ENCODE peak calls at places on chromosomes 6 and 20, in four cellular contexts. One of them, this sample, is unnamed.
A peak's percentile ranks its signal among the peaks of the same experiment; 100 is the strongest.

GRCh38 chr6:94074764-94075163 is 655.4 kb upstream of the EPHA7 start:
- DNase-seq in psoas muscle: no peak
- DNase-seq in CD8-positive, alpha-beta T cell: no peak
- DNase-seq in CD4-positive, CD25-positive, alpha-beta regulatory T cell: no peak
- DNase-seq in this sample: no peak

GRCh38 chr6:89022747-89023289 is 57.7 kb upstream of the PNRC1 start:
- DNase-seq in psoas muscle: no peak
- DNase-seq in CD8-positive, alpha-beta T cell: no peak
- DNase-seq in CD4-positive, CD25-positive, alpha-beta regulatory T cell: no peak
- DNase-seq in this sample: no peak

GRCh38 chr20:64037498-64038213 is 1.7 kb downstream of the C20orf204 start:
- DNase-seq in psoas muscle: no peak
- DNase-seq in CD8-positive, alpha-beta T cell: no peak
- DNase-seq in CD4-positive, CD25-positive, alpha-beta regulatory T cell: peak; percentile 34
- DNase-seq in this sample: peak; percentile 88

GRCh38 chr6:85669735-85670194 is 27.1 kb upstream of the SYNCRIP start:
- DNase-seq in psoas muscle: no peak
- DNase-seq in CD8-positive, alpha-beta T cell: peak; percentile 45
- DNase-seq in CD4-positive, CD25-positive, alpha-beta regulatory T cell: peak; percentile 89
- DNase-seq in this sample: no peak

GRCh38 chr6:37490466-37491015 is 9.2 kb downstream of the CCDC167 start:
- DNase-seq in psoas muscle: no peak
- DNase-seq in CD8-positive, alpha-beta T cell: no peak
- DNase-seq in CD4-positive, CD25-positive, alpha-beta regulatory T cell: peak; percentile 17
- DNase-seq in this sample: no peak

GRCh38 chr6:132122871-132123270 is 171.7 kb upstream of the CCN2 start:
- DNase-seq in psoas muscle: no peak
- DNase-seq in CD8-positive, alpha-beta T cell: no peak
- DNase-seq in CD4-positive, CD25-positive, alpha-beta regulatory T cell: no peak
- DNase-seq in this sample: no peak

GRCh38 chr20:39871013-39871412 is 818.0 kb downstream of the MAFB start:
- DNase-seq in psoas muscle: no peak
- DNase-seq in CD8-positive, alpha-beta T cell: no peak
- DNase-seq in CD4-positive, CD25-positive, alpha-beta regulatory T cell: no peak
- DNase-seq in this sample: no peak

GRCh38 chr6:81896561-81896960 is 144.1 kb upstream of the TENT5A start:
- DNase-seq in psoas muscle: no peak
- DNase-seq in CD8-positive, alpha-beta T cell: no peak
- DNase-seq in CD4-positive, CD25-positive, alpha-beta regulatory T cell: no peak
- DNase-seq in this sample: no peak

GRCh38 chr6:133131621-133132020 is 109.5 kb upstream of the EYA4 start:
- DNase-seq in psoas muscle: peak; percentile 38
- DNase-seq in CD8-positive, alpha-beta T cell: no peak
- DNase-seq in CD4-positive, CD25-positive, alpha-beta regulatory T cell: no peak
- DNase-seq in this sample: no peak

GRCh38 chr6:56902551-56903464 is 52.1 kb upstream of the BEND6 start:
- DNase-seq in psoas muscle: no peak
- DNase-seq in CD8-positive, alpha-beta T cell: no peak
- DNase-seq in CD4-positive, CD25-positive, alpha-beta regulatory T cell: peak; percentile 46
- DNase-seq in this sample: peak; percentile 20

GRCh38 chr6:127515234-127515793 is 3.8 kb downstream of the MTCL3 start:
- DNase-seq in psoas muscle: no peak
- DNase-seq in CD8-positive, alpha-beta T cell: peak; percentile 20
- DNase-seq in CD4-positive, CD25-positive, alpha-beta regulatory T cell: no peak
- DNase-seq in this sample: peak; percentile 85

GRCh38 chr6:5083307-5083583 is 1.9 kb upstream of the PPP1R3G start:
- DNase-seq in psoas muscle: no peak
- DNase-seq in CD8-positive, alpha-beta T cell: no peak
- DNase-seq in CD4-positive, CD25-positive, alpha-beta regulatory T cell: no peak
- DNase-seq in this sample: no peak

GRCh38 chr20:35739294-35740163 is 2.5 kb downstream of the RBM39 start:
- DNase-seq in psoas muscle: no peak
- DNase-seq in CD8-positive, alpha-beta T cell: no peak
- DNase-seq in CD4-positive, CD25-positive, alpha-beta regulatory T cell: peak; percentile 66
- DNase-seq in this sample: no peak

GRCh38 chr6:125310994-125311649 is 9.4 kb upstream of the HDDC2 start:
- DNase-seq in psoas muscle: no peak
- DNase-seq in CD8-positive, alpha-beta T cell: peak; percentile 10
- DNase-seq in CD4-positive, CD25-positive, alpha-beta regulatory T cell: peak; percentile 61
- DNase-seq in this sample: peak; percentile 36

GRCh38 chr6:125312478-125312877 is 10.7 kb upstream of the HDDC2 start:
- DNase-seq in psoas muscle: no peak
- DNase-seq in CD8-positive, alpha-beta T cell: no peak
- DNase-seq in CD4-positive, CD25-positive, alpha-beta regulatory T cell: no peak
- DNase-seq in this sample: no peak

GRCh38 chr6:125316621-125317020 is 14.9 kb upstream of the HDDC2 start:
- DNase-seq in psoas muscle: no peak
- DNase-seq in CD8-positive, alpha-beta T cell: no peak
- DNase-seq in CD4-positive, CD25-positive, alpha-beta regulatory T cell: no peak
- DNase-seq in this sample: no peak

GRCh38 chr6:125312950-125313349 is 11.2 kb upstream of the HDDC2 start:
- DNase-seq in psoas muscle: no peak
- DNase-seq in CD8-positive, alpha-beta T cell: no peak
- DNase-seq in CD4-positive, CD25-positive, alpha-beta regulatory T cell: no peak
- DNase-seq in this sample: no peak

DNA sequence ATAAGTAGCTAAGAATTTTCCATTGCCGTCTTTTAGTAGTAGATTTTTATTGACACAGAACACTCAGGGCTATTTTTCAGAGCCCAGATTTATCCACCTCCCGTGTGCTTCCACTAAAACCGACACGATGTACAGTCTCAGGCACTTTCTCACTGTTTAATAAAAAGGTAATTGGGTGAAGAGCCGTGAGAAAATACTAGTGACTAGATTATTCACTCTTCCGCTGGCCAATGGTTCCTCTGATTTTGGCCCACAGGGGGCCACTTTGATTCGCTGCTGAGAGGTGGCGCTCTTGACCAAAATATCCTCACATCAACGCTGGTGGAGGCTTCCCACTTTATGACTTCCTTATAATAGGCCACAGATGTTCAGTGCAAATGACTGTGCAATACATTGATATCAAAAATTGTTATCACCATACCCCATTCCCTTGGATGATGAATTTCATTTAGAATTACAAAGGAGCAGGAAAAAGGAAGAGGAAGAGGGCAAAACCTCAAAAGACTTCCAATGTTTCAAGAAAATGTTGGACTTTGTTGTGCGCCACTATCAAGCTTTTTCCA is 12.3 kb upstream of the HDDC2 start:
- DNase-seq in psoas muscle: peak; percentile 45
- DNase-seq in CD8-positive, alpha-beta T cell: peak; percentile 32
- DNase-seq in CD4-positive, CD25-positive, alpha-beta regulatory T cell: peak; percentile 43
- DNase-seq in this sample: peak; percentile 37
- H3K4me3 ChIP-seq in psoas muscle: no peak overlapping the region
- H3K4me3 ChIP-seq in CD8-positive, alpha-beta T cell: no peak overlapping the region
- H3K4me3 ChIP-seq in CD4-positive, CD25-positive, alpha-beta regulatory T cell: no peak overlapping the region
- H3K4me3 ChIP-seq in this sample: no peak overlapping the region

DNA sequence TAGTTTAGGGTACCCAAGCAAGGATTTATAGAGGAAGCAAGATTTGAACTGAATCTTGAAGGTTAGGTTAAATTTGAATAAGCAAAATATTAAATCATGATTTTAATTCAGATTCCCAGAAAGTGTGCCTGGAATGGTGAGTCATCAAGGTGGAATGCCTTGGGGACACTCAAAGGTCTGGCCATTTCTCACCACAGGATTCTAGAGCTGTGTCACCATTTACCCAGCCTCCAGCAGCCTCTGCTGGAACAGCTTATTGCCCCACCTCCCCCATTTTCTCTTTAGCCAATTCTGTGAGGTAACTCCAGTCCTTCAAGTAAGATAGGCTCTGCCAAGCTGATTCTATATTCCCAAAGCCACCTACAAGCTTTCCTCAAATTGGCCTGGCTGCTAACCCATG is 181.4 kb downstream of the SIM1 start:
- DNase-seq in psoas muscle: no peak
- DNase-seq in CD8-positive, alpha-beta T cell: no peak
- DNase-seq in CD4-positive, CD25-positive, alpha-beta regulatory T cell: no peak
- DNase-seq in this sample: no peak
- H3K4me3 ChIP-seq in psoas muscle: no peak overlapping the region
- H3K4me3 ChIP-seq in CD8-positive, alpha-beta T cell: no peak overlapping the region
- H3K4me3 ChIP-seq in CD4-positive, CD25-positive, alpha-beta regulatory T cell: no peak overlapping the region
- H3K4me3 ChIP-seq in this sample: no peak overlapping the region

GRCh38 chr6:136767583-136768307 is 24.5 kb downstream of the MAP3K5 start:
- DNase-seq in psoas muscle: no peak
- DNase-seq in CD8-positive, alpha-beta T cell: no peak
- DNase-seq in CD4-positive, CD25-positive, alpha-beta regulatory T cell: no peak
- DNase-seq in this sample: no peak
- H3K4me3 ChIP-seq in psoas muscle: no peak overlapping the region
- H3K4me3 ChIP-seq in CD8-positive, alpha-beta T cell: no peak overlapping the region
- H3K4me3 ChIP-seq in CD4-positive, CD25-positive, alpha-beta regulatory T cell: peak overlapping the region; percentile 45
- H3K4me3 ChIP-seq in this sample: no peak overlapping the region

GRCh38 chr6:164345856-164346496 is 931.5 kb downstream of the QKI start:
- DNase-seq in psoas muscle: no peak
- DNase-seq in CD8-positive, alpha-beta T cell: no peak
- DNase-seq in CD4-positive, CD25-positive, alpha-beta regulatory T cell: no peak
- DNase-seq in this sample: no peak

GRCh38 chr6:164345340-164345739 is 930.8 kb downstream of the QKI start:
- DNase-seq in psoas muscle: no peak
- DNase-seq in CD8-positive, alpha-beta T cell: no peak
- DNase-seq in CD4-positive, CD25-positive, alpha-beta regulatory T cell: no peak
- DNase-seq in this sample: no peak

GRCh38 chr6:164344801-164345291 is 930.3 kb downstream of the QKI start:
- DNase-seq in psoas muscle: no peak
- DNase-seq in CD8-positive, alpha-beta T cell: no peak
- DNase-seq in CD4-positive, CD25-positive, alpha-beta regulatory T cell: no peak
- DNase-seq in this sample: peak; percentile 40

GRCh38 chr6:164346631-164347030 is 932.1 kb downstream of the QKI start:
- DNase-seq in psoas muscle: no peak
- DNase-seq in CD8-positive, alpha-beta T cell: no peak
- DNase-seq in CD4-positive, CD25-positive, alpha-beta regulatory T cell: no peak
- DNase-seq in this sample: no peak

GRCh38 chr6:164347455-164347854 is 932.9 kb downstream of the QKI start:
- DNase-seq in psoas muscle: no peak
- DNase-seq in CD8-positive, alpha-beta T cell: no peak
- DNase-seq in CD4-positive, CD25-positive, alpha-beta regulatory T cell: no peak
- DNase-seq in this sample: no peak
- H3K4me3 ChIP-seq in psoas muscle: no peak overlapping the region
- H3K4me3 ChIP-seq in CD8-positive, alpha-beta T cell: no peak overlapping the region
- H3K4me3 ChIP-seq in CD4-positive, CD25-positive, alpha-beta regulatory T cell: no peak overlapping the region
- H3K4me3 ChIP-seq in this sample: no peak overlapping the region

DNA sequence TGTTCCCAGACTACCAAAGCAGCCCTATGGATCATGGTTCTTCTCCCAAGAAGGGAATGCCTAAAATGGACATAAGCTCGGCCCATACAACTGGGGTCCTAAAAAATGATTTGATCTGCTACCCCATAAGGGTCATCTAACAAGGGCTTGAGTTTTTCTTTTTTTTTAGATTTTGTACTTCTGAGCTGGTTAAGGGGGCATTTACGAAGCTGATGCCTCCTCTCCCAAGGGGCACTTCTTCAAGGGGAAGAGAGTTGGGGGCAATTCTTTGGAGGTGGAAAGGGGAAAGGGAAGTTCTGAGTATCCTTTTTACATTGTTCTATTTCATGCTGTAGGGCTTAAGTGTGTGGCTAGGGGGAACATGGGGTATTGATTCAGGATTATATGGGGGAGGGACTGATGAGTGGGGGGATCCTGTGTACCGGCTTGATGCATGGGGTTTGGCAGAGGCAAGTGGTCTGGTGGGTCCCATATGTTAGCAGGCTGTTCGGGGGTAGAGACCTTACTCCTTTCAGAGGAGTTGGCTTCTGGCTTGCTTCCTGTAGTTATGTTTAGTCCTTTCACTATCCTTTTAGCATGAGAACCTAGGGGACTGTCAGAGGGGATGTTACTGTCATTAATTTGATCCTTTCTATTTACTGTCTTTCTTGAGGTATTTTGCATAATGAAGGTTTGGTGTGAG is 8.1 kb upstream of the ZNFX1 start:
- DNase-seq in psoas muscle: no peak
- DNase-seq in CD8-positive, alpha-beta T cell: no peak
- DNase-seq in CD4-positive, CD25-positive, alpha-beta regulatory T cell: no peak
- DNase-seq in this sample: no peak
- H3K4me3 ChIP-seq in psoas muscle: no peak overlapping the region
- H3K4me3 ChIP-seq in CD8-positive, alpha-beta T cell: no peak overlapping the region
- H3K4me3 ChIP-seq in CD4-positive, CD25-positive, alpha-beta regulatory T cell: peak overlapping the region; percentile 45
- H3K4me3 ChIP-seq in this sample: peak overlapping the region; percentile 17

DNA sequence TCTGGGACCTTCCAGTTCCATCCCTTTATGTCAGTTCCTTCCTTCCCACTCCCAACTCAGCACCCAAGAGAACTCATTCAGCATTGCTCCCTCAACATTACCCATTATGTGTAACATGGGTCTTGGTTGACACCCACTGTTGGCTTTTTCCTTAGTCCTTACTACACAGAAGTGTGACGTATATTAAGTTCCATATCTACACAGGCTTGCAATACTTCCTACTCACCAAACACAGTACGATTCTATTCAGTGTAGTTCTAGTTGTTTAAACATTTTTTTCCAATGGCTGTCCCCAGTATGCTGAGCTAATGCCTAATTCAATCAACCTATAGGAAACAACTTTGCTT is 37.7 kb downstream of the ARHGAP18 start:
- DNase-seq in psoas muscle: no peak
- DNase-seq in CD8-positive, alpha-beta T cell: no peak
- DNase-seq in CD4-positive, CD25-positive, alpha-beta regulatory T cell: no peak
- DNase-seq in this sample: no peak
- H3K4me3 ChIP-seq in psoas muscle: no peak overlapping the region
- H3K4me3 ChIP-seq in CD8-positive, alpha-beta T cell: no peak overlapping the region
- H3K4me3 ChIP-seq in CD4-positive, CD25-positive, alpha-beta regulatory T cell: peak overlapping the region; percentile 85
- H3K4me3 ChIP-seq in this sample: no peak overlapping the region

GRCh38 chr20:62775206-62775605 is 21.1 kb upstream of the MRGBP start:
- DNase-seq in psoas muscle: no peak
- DNase-seq in CD8-positive, alpha-beta T cell: no peak
- DNase-seq in CD4-positive, CD25-positive, alpha-beta regulatory T cell: no peak
- DNase-seq in this sample: no peak

GRCh38 chr20:62776692-62777527 is 19.4 kb upstream of the MRGBP start:
- DNase-seq in psoas muscle: no peak
- DNase-seq in CD8-positive, alpha-beta T cell: peak; percentile 40
- DNase-seq in CD4-positive, CD25-positive, alpha-beta regulatory T cell: peak; percentile 92
- DNase-seq in this sample: peak; percentile 86

GRCh38 chr20:62774762-62775161 is 21.5 kb upstream of the MRGBP start:
- DNase-seq in psoas muscle: no peak
- DNase-seq in CD8-positive, alpha-beta T cell: no peak
- DNase-seq in CD4-positive, CD25-positive, alpha-beta regulatory T cell: no peak
- DNase-seq in this sample: no peak

GRCh38 chr20:62777528-62777830 is 18.8 kb upstream of the MRGBP start:
- DNase-seq in psoas muscle: no peak
- DNase-seq in CD8-positive, alpha-beta T cell: no peak
- DNase-seq in CD4-positive, CD25-positive, alpha-beta regulatory T cell: no peak
- DNase-seq in this sample: no peak

DNA sequence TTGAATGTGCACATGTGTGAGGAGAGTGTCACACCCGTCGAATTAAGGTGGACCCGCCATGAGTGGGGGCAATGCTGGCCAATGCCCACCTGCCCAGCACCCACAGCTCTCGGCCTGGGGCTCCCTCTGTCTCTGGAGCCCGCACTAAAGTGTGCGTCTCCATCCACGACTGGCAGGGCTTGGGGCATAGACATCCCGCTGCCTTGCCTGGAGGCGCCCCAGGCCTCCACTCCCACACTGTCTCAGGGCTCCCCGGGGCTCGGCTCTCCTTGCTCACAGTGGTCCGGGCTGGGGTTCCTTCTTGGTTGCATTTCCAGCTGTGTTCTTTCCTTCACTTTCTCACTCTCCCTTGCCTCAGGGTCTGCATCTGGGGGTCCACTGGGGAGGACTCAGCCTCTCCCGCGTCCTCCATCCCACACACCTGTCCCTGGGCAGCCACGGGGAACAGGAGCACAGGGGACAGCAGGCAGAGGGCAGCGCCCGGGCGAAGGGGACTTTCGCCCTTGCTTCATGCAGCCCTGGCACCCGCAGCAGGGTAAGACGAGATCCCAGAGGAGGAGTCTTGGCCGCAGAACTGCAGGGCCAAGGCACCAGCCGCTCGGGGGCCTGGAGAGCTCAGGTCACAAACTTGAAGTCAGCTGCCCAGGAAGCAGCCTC is 20.1 kb upstream of the MRGBP start:
- DNase-seq in psoas muscle: no peak
- DNase-seq in CD8-positive, alpha-beta T cell: no peak
- DNase-seq in CD4-positive, CD25-positive, alpha-beta regulatory T cell: no peak
- DNase-seq in this sample: no peak
- H3K4me3 ChIP-seq in psoas muscle: no peak overlapping the region
- H3K4me3 ChIP-seq in CD8-positive, alpha-beta T cell: peak overlapping the region; percentile 58
- H3K4me3 ChIP-seq in CD4-positive, CD25-positive, alpha-beta regulatory T cell: peak overlapping the region; percentile 37
- H3K4me3 ChIP-seq in this sample: no peak overlapping the region